ENCODE peak calls at places on chromosomes 4 and X, in eight cellular contexts. U, L, S, H, P, E, M and D are unnamed samples.

GRCh38 chrX:136061302-136061701 is 76.1 kb downstream of the SLC9A6 start:
- DNase-seq in U (no peak), L (no peak), S (no peak), H (no peak), P (no peak), E (no peak), M (no peak), D (no peak)

GRCh38 chr4:88090898-88091297 is 67.5 kb downstream of the ABCG2 start:
- DNase-seq in U (no peak), L (no peak), S (no peak), H (no peak), P (no peak), E (no peak), M (no peak), D (no peak)

GRCh38 chr4:17316566-17316965 is 195.3 kb downstream of the QDPR start:
- DNase-seq in U (no peak), L (no peak), S (no peak), H (no peak), P (no peak), E (no peak), M (no peak), D (no peak)

GRCh38 chrX:53595266-53595810 is 91.2 kb downstream of the HUWE1 start:
- DNase-seq in U (no peak), L (no peak), S (no peak), H (no peak), P (no peak), E (no peak), M (no peak), D (no peak)

GRCh38 chrX:64206556-64207162 is 1.2 kb upstream of the AMER1 start:
- DNase-seq in U (no peak), L (no peak), S (no peak), H (no peak), P (no peak), E (no peak), M (no peak), D (no peak)

GRCh38 chrX:42544883-42545282 is 233.1 kb downstream of the PPP1R2C start:
- DNase-seq in U (no peak), L (no peak), S (no peak), H (no peak), P (no peak), E (no peak), M (no peak), D (no peak)

GRCh38 chrX:19852014-19853005 is 35.1 kb downstream of the SH3KBP1 start:
- DNase-seq in U (no peak), L (no peak), S (no peak), H (no peak), P (no peak), E (no peak), M (no peak), D (no peak)

GRCh38 chr4:185587444-185588161 is 52.3 kb upstream of the PDLIM3 start:
- DNase-seq in U (no peak), L (no peak), S (no peak), H (peak; percentile 9), P (no peak), E (no peak), M (peak; percentile 65), D (peak; percentile 61)

GRCh38 chr4:79466621-79467020 is 58.6 kb upstream of the GK2 start:
- DNase-seq in U (no peak), L (no peak), S (no peak), H (no peak), P (no peak), E (no peak), M (no peak), D (no peak)

GRCh38 chr4:140302151-140302859 is 71.1 kb upstream of the SCOC start:
- DNase-seq in U (no peak), L (no peak), S (no peak), H (no peak), P (no peak), E (no peak), M (no peak), D (no peak)

GRCh38 chrX:154002215-154002719 is 17.4 kb downstream of the IRAK1 start:
- DNase-seq in U (no peak), L (peak; percentile 41), S (peak; percentile 51), H (peak; percentile 32), P (no peak), E (peak; percentile 76), M (no peak), D (no peak)

GRCh38 chrX:135988245-135988644 is 3.0 kb downstream of the SLC9A6 start:
- DNase-seq in U (no peak), L (no peak), S (no peak), H (no peak), P (no peak), E (no peak), M (no peak), D (no peak)

GRCh38 chrX:120549483-120550452 is 11.0 kb downstream of the CUL4B start:
- DNase-seq in U (no peak), L (no peak), S (no peak), H (no peak), P (no peak), E (peak; percentile 70), M (no peak), D (no peak)

GRCh38 chr4:16289872-16290554 is 63.7 kb upstream of the TAPT1 start:
- DNase-seq in U (no peak), L (no peak), S (no peak), H (no peak), P (no peak), E (peak; percentile 9), M (no peak), D (no peak)

GRCh38 chrX:14698770-14699169 is 169.4 kb downstream of the GLRA2 start:
- DNase-seq in U (no peak), L (no peak), S (no peak), H (no peak), P (no peak), E (no peak), M (no peak), D (no peak)

GRCh38 chr4:108081251-108081650 is 87.5 kb downstream of the LEF1 start:
- DNase-seq in U (no peak), L (no peak), S (no peak), H (no peak), P (no peak), E (no peak), M (peak; percentile 38), D (no peak)

GRCh38 chr4:101835121-101835904 is 44.8 kb downstream of the BANK1 start:
- DNase-seq in U (no peak), L (no peak), S (peak; percentile 18), H (no peak), P (no peak), E (peak; percentile 21), M (no peak), D (no peak)

GRCh38 chrX:29225670-29226069 is 638.4 kb downstream of the IL1RAPL1 start:
- DNase-seq in U (no peak), L (no peak), S (no peak), H (no peak), P (no peak), E (no peak), M (no peak), D (no peak)

GRCh38 chr4:145613546-145614234 is 5.5 kb upstream of the MMAA start:
- DNase-seq in U (no peak), L (no peak), S (no peak), H (no peak), P (no peak), E (no peak), M (no peak), D (no peak)

GRCh38 chrX:41602946-41603345 is 85.8 kb upstream of the GPR34 start:
- DNase-seq in U (no peak), L (no peak), S (no peak), H (no peak), P (no peak), E (no peak), M (no peak), D (no peak)

GRCh38 chr4:147355849-147356248 is 125.0 kb upstream of the EDNRA start:
- DNase-seq in U (no peak), L (no peak), S (no peak), H (no peak), P (no peak), E (no peak), M (no peak), D (no peak)

GRCh38 chrX:150504399-150505186 is 63.8 kb upstream of the MTM1 start:
- DNase-seq in U (no peak), L (no peak), S (no peak), H (no peak), P (no peak), E (no peak), M (no peak), D (no peak)

GRCh38 chrX:9312922-9313867 is 151.7 kb upstream of the TBL1X start:
- DNase-seq in U (peak; percentile 21), L (peak; percentile 63), S (no peak), H (peak; percentile 41), P (no peak), E (no peak), M (peak; percentile 50), D (peak; percentile 54)

GRCh38 chr4:3320361-3321023 is 27.7 kb downstream of the RGS12 start:
- DNase-seq in U (no peak), L (no peak), S (no peak), H (no peak), P (no peak), E (no peak), M (no peak), D (peak; percentile 40)

GRCh38 chr4:180134116-180134866 is 2108.9 kb upstream of the TENM3 start:
- DNase-seq in U (no peak), L (no peak), S (peak; percentile 2), H (no peak), P (no peak), E (no peak), M (no peak), D (no peak)

GRCh38 chr4:152972821-152973613 is 36.9 kb downstream of the FHDC1 start:
- DNase-seq in U (no peak), L (no peak), S (no peak), H (no peak), P (no peak), E (peak; percentile 62), M (no peak), D (no peak)

GRCh38 chr4:153706519-153706918 is 22.4 kb downstream of the TLR2 start:
- DNase-seq in U (no peak), L (no peak), S (no peak), H (no peak), P (no peak), E (no peak), M (no peak), D (no peak)